ENCODE peak calls at places on chromosome 1, in eight cellular contexts. One of them, this sample, is unnamed. For H3K9me3, the result is how much of the 10 kb centered on the place peaks cover.

GRCh38 chr1:183096889-183097288 is 73.7 kb downstream of the LAMC1 start:
- DNase-seq in astrocyte: peak
- DNase-seq in pancreas: no peak
- DNase-seq in CD8-positive, alpha-beta memory T cell: no peak
- DNase-seq in AG04450: peak
- DNase-seq in A549: no peak
- DNase-seq in uterus: peak
- DNase-seq in stomach: no peak
- DNase-seq in this sample: no peak

GRCh38 chr1:74771913-74772515 is 39.1 kb downstream of the TYW3 start:
- DNase-seq in pancreas: peak
- DNase-seq in stomach: no peak
- DNase-seq in uterus: no peak
- DNase-seq in AG04450: peak
- DNase-seq in astrocyte: peak
- DNase-seq in CD8-positive, alpha-beta memory T cell: no peak
- DNase-seq in A549: peak
- DNase-seq in this sample: peak

GRCh38 chr1:222045236-222045635 is 303.3 kb upstream of the DUSP10 start:
- DNase-seq in pancreas: no peak
- DNase-seq in astrocyte: no peak
- DNase-seq in CD8-positive, alpha-beta memory T cell: no peak
- DNase-seq in A549: no peak
- DNase-seq in uterus: no peak
- DNase-seq in AG04450: no peak
- DNase-seq in stomach: no peak
- DNase-seq in this sample: no peak

GRCh38 chr1:211606327-211606913 is 27.5 kb upstream of the SLC30A1 start:
- DNase-seq in AG04450: no peak
- DNase-seq in A549: no peak
- DNase-seq in uterus: no peak
- DNase-seq in pancreas: no peak
- DNase-seq in astrocyte: no peak
- DNase-seq in stomach: no peak
- DNase-seq in CD8-positive, alpha-beta memory T cell: no peak
- DNase-seq in this sample: no peak

GRCh38 chr1:99818063-99818699 is 32.0 kb upstream of the AGL start:
- DNase-seq in AG04450: no peak
- DNase-seq in CD8-positive, alpha-beta memory T cell: no peak
- DNase-seq in astrocyte: no peak
- DNase-seq in A549: no peak
- DNase-seq in pancreas: no peak
- DNase-seq in stomach: no peak
- DNase-seq in uterus: no peak
- DNase-seq in this sample: no peak

GRCh38 chr1:81899214-81899613 is 98.5 kb downstream of the ADGRL2 start:
- DNase-seq in pancreas: no peak
- DNase-seq in astrocyte: no peak
- DNase-seq in CD8-positive, alpha-beta memory T cell: no peak
- DNase-seq in A549: no peak
- DNase-seq in AG04450: no peak
- DNase-seq in uterus: no peak
- DNase-seq in stomach: no peak
- DNase-seq in this sample: no peak

GRCh38 chr1:167629681-167630567 is at the start of gene RCSD1:
- DNase-seq in stomach: peak
- DNase-seq in A549: no peak
- DNase-seq in AG04450: no peak
- DNase-seq in astrocyte: no peak
- DNase-seq in pancreas: no peak
- DNase-seq in CD8-positive, alpha-beta memory T cell: peak
- DNase-seq in uterus: peak
- DNase-seq in this sample: no peak

GRCh38 chr1:36380782-36381181 is 4.9 kb downstream of the STK40 start:
- DNase-seq in uterus: no peak
- DNase-seq in stomach: no peak
- DNase-seq in AG04450: no peak
- DNase-seq in astrocyte: no peak
- DNase-seq in A549: no peak
- DNase-seq in CD8-positive, alpha-beta memory T cell: no peak
- DNase-seq in pancreas: no peak
- DNase-seq in this sample: no peak

GRCh38 chr1:181061891-181062777 is 26.4 kb upstream of the IER5 start:
- DNase-seq in CD8-positive, alpha-beta memory T cell: no peak
- DNase-seq in astrocyte: no peak
- DNase-seq in stomach: no peak
- DNase-seq in AG04450: no peak
- DNase-seq in pancreas: no peak
- DNase-seq in uterus: no peak
- DNase-seq in A549: no peak
- DNase-seq in this sample: no peak

GRCh38 chr1:26723013-26723991 is 27.5 kb downstream of the ARID1A start:
- DNase-seq in A549: no peak
- DNase-seq in pancreas: peak
- DNase-seq in uterus: peak
- DNase-seq in stomach: peak
- DNase-seq in CD8-positive, alpha-beta memory T cell: peak
- DNase-seq in AG04450: peak
- DNase-seq in astrocyte: peak
- DNase-seq in this sample: peak

GRCh38 chr1:85581138-85581801 is 709 bp downstream of the CCN1 start:
- DNase-seq in stomach: peak
- DNase-seq in uterus: peak
- DNase-seq in AG04450: peak
- DNase-seq in astrocyte: peak
- DNase-seq in A549: peak
- DNase-seq in pancreas: peak
- DNase-seq in CD8-positive, alpha-beta memory T cell: no peak
- DNase-seq in this sample: no peak

GRCh38 chr1:2909797-2910196 is 108.3 kb upstream of the TTC34 start:
- DNase-seq in astrocyte: no peak
- DNase-seq in AG04450: no peak
- DNase-seq in uterus: no peak
- DNase-seq in stomach: no peak
- DNase-seq in A549: no peak
- DNase-seq in pancreas: no peak
- DNase-seq in CD8-positive, alpha-beta memory T cell: no peak
- DNase-seq in this sample: no peak

GRCh38 chr1:2908561-2908960 is 107.1 kb upstream of the TTC34 start:
- DNase-seq in stomach: no peak
- DNase-seq in CD8-positive, alpha-beta memory T cell: no peak
- DNase-seq in A549: no peak
- DNase-seq in pancreas: no peak
- DNase-seq in uterus: no peak
- DNase-seq in astrocyte: no peak
- DNase-seq in AG04450: no peak
- DNase-seq in this sample: no peak

GRCh38 chr1:2906620-2907019 is 105.1 kb upstream of the TTC34 start:
- DNase-seq in A549: no peak
- DNase-seq in astrocyte: no peak
- DNase-seq in CD8-positive, alpha-beta memory T cell: no peak
- DNase-seq in AG04450: no peak
- DNase-seq in pancreas: no peak
- DNase-seq in uterus: no peak
- DNase-seq in stomach: no peak
- DNase-seq in this sample: no peak

GRCh38 chr1:2907051-2907450 is 105.6 kb upstream of the TTC34 start:
- DNase-seq in uterus: no peak
- DNase-seq in stomach: no peak
- DNase-seq in AG04450: no peak
- DNase-seq in astrocyte: no peak
- DNase-seq in pancreas: no peak
- DNase-seq in A549: no peak
- DNase-seq in CD8-positive, alpha-beta memory T cell: no peak
- DNase-seq in this sample: no peak

DNA sequence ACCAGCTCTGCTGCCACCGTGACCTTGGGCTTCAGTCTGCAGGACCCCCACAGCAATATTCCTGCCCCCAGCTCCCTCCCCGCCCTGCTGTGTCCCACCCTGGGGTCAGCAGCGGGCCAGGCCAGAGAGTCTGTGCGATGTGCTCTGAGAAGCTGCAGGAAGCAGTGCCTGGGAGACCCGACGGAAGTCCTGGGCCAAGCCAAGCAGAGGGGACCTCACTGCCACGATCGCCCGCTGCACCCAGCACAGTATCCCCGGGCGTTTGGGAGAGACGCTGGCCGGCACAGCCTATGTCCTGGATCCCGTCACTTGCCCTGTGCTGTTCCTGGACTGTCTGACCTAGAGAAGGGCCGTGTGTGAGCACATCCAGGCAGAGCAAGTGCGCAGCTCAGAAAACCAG is 106.6 kb upstream of the TTC34 start:
- DNase-seq in stomach: no peak
- DNase-seq in astrocyte: no peak
- DNase-seq in AG04450: no peak
- DNase-seq in CD8-positive, alpha-beta memory T cell: no peak
- DNase-seq in A549: no peak
- DNase-seq in uterus: no peak
- DNase-seq in pancreas: no peak
- DNase-seq in this sample: no peak
- H3K9me3 ChIP-seq in stomach: under half
- H3K9me3 ChIP-seq in astrocyte: under half
- H3K9me3 ChIP-seq in AG04450: half or more
- H3K9me3 ChIP-seq in CD8-positive, alpha-beta memory T cell: under half
- H3K9me3 ChIP-seq in A549: under half
- H3K9me3 ChIP-seq in uterus: under half
- H3K9me3 ChIP-seq in pancreas: under half
- H3K9me3 ChIP-seq in this sample: under half

DNA sequence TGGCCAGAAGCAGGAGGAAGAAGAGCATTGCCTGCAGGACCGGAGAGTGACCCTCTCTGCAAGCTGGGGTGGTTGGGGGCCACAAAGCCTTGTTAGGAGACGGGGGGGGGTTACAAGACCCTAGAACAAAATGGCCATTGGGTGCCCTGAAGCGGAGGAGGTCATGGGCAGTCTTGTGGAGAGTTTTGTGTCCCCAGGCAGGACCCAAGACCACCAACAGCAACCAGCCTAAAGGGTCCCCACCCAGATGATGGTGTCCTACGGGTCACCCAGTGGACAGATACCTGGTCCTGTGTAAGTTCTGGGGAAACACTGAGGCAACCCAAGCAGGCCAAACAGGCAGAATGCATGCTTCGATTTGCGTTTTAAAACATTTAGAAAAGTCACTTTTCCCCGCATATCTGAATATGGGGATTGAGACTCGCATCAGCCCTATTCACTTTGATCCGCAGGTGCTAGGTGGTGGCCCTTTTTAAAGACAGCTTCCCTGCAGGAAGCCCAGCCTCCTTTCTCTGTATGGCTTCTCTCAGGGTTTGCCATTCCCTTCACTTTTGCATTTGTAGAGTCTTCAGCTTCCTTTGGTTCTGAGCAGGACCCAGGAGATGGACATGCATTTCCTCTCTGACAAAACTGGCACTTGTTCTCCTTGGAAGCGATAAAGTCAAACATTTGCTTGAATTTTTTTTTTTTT is 21.1 kb downstream of the GNG4 start:
- DNase-seq in AG04450: no peak
- DNase-seq in uterus: no peak
- DNase-seq in astrocyte: no peak
- DNase-seq in A549: no peak
- DNase-seq in CD8-positive, alpha-beta memory T cell: no peak
- DNase-seq in pancreas: no peak
- DNase-seq in stomach: no peak
- DNase-seq in this sample: no peak
- H3K9me3 ChIP-seq in AG04450: under half
- H3K9me3 ChIP-seq in uterus: under half
- H3K9me3 ChIP-seq in astrocyte: under half
- H3K9me3 ChIP-seq in A549: under half
- H3K9me3 ChIP-seq in CD8-positive, alpha-beta memory T cell: under half
- H3K9me3 ChIP-seq in pancreas: under half
- H3K9me3 ChIP-seq in stomach: under half
- H3K9me3 ChIP-seq in this sample: under half

GRCh38 chr1:152411846-152412245 is 2.2 kb downstream of the CRNN start:
- DNase-seq in astrocyte: no peak
- DNase-seq in A549: no peak
- DNase-seq in CD8-positive, alpha-beta memory T cell: no peak
- DNase-seq in AG04450: no peak
- DNase-seq in stomach: no peak
- DNase-seq in pancreas: no peak
- DNase-seq in uterus: no peak
- DNase-seq in this sample: no peak
- H3K9me3 ChIP-seq in astrocyte: under half
- H3K9me3 ChIP-seq in A549: under half
- H3K9me3 ChIP-seq in CD8-positive, alpha-beta memory T cell: under half
- H3K9me3 ChIP-seq in AG04450: under half
- H3K9me3 ChIP-seq in stomach: under half
- H3K9me3 ChIP-seq in pancreas: under half
- H3K9me3 ChIP-seq in uterus: under half
- H3K9me3 ChIP-seq in this sample: under half

GRCh38 chr1:248752981-248753525 is 2.5 kb downstream of the LYPD8 start:
- DNase-seq in AG04450: no peak
- DNase-seq in stomach: no peak
- DNase-seq in pancreas: no peak
- DNase-seq in CD8-positive, alpha-beta memory T cell: no peak
- DNase-seq in uterus: no peak
- DNase-seq in A549: no peak
- DNase-seq in astrocyte: no peak
- DNase-seq in this sample: no peak

GRCh38 chr1:248755505-248755904 is at the start of gene LYPD8:
- DNase-seq in CD8-positive, alpha-beta memory T cell: no peak
- DNase-seq in astrocyte: no peak
- DNase-seq in AG04450: no peak
- DNase-seq in stomach: no peak
- DNase-seq in pancreas: no peak
- DNase-seq in uterus: no peak
- DNase-seq in A549: no peak
- DNase-seq in this sample: no peak

GRCh38 chr1:248751635-248752034 is 3.9 kb downstream of the LYPD8 start:
- DNase-seq in CD8-positive, alpha-beta memory T cell: no peak
- DNase-seq in stomach: no peak
- DNase-seq in astrocyte: no peak
- DNase-seq in A549: no peak
- DNase-seq in pancreas: no peak
- DNase-seq in uterus: no peak
- DNase-seq in AG04450: no peak
- DNase-seq in this sample: no peak

GRCh38 chr1:248752119-248752931 is 3.2 kb downstream of the LYPD8 start:
- DNase-seq in astrocyte: no peak
- DNase-seq in uterus: no peak
- DNase-seq in pancreas: no peak
- DNase-seq in AG04450: no peak
- DNase-seq in A549: no peak
- DNase-seq in stomach: no peak
- DNase-seq in CD8-positive, alpha-beta memory T cell: no peak
- DNase-seq in this sample: no peak

DNA sequence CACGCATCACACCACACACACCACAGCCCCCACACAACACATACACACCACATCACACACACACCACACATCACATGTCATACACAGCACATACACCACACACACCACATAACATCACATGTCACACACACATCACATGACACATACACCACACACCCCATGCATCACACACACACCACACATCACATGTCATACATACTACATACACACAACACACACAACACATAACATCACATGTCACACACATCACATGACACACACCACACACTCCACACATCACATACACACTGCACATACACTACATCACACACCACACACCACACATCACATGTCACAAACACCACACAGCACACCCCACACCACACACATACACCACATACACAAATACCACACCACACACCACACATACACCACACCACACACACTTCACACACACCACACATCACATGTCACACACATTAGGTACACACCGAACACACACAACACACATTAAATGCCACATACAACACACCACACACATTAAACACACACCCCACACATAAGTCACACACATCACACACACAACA is 1.8 kb downstream of the LYPD8 start:
- DNase-seq in CD8-positive, alpha-beta memory T cell: no peak
- DNase-seq in stomach: no peak
- DNase-seq in AG04450: no peak
- DNase-seq in pancreas: no peak
- DNase-seq in astrocyte: no peak
- DNase-seq in A549: no peak
- DNase-seq in uterus: no peak
- DNase-seq in this sample: no peak
- H3K9me3 ChIP-seq in CD8-positive, alpha-beta memory T cell: under half
- H3K9me3 ChIP-seq in stomach: under half
- H3K9me3 ChIP-seq in AG04450: half or more
- H3K9me3 ChIP-seq in pancreas: under half
- H3K9me3 ChIP-seq in astrocyte: under half
- H3K9me3 ChIP-seq in A549: under half
- H3K9me3 ChIP-seq in uterus: under half
- H3K9me3 ChIP-seq in this sample: under half